ENCODE peak calls at places on chromosome 7, in ten cellular contexts. One of them, this sample, is unnamed.
A peak's percentile ranks its signal among the peaks of the same experiment; 100 is the strongest.

GRCh38 chr7:36663481-36663880 is 60.8 kb downstream of the AOAH start:
- DNase-seq in prostate gland: no peak
- DNase-seq in sigmoid colon: no peak
- DNase-seq in heart left ventricle: no peak
- DNase-seq in transverse colon: no peak
- DNase-seq in suprapubic skin: no peak
- DNase-seq in ovary: no peak
- DNase-seq in gastrocnemius medialis: no peak
- DNase-seq in IMR-90: peak; percentile 29
- DNase-seq in A549: no peak
- DNase-seq in this sample: no peak

GRCh38 chr7:94391716-94392390 is 2.8 kb upstream of the COL1A2 start:
- DNase-seq in heart left ventricle: peak; percentile 42
- DNase-seq in prostate gland: no peak
- DNase-seq in suprapubic skin: no peak
- DNase-seq in transverse colon: no peak
- DNase-seq in ovary: peak; percentile 55
- DNase-seq in A549: no peak
- DNase-seq in IMR-90: peak; percentile 88
- DNase-seq in gastrocnemius medialis: no peak
- DNase-seq in sigmoid colon: no peak
- DNase-seq in this sample: no peak

GRCh38 chr7:69701241-69701741 is 103.0 kb downstream of the AUTS2 start:
- DNase-seq in transverse colon: no peak
- DNase-seq in sigmoid colon: no peak
- DNase-seq in prostate gland: no peak
- DNase-seq in ovary: no peak
- DNase-seq in gastrocnemius medialis: no peak
- DNase-seq in suprapubic skin: no peak
- DNase-seq in IMR-90: no peak
- DNase-seq in A549: no peak
- DNase-seq in heart left ventricle: no peak
- DNase-seq in this sample: no peak

GRCh38 chr7:132739271-132739955 is 163.1 kb upstream of the PLXNA4 start:
- DNase-seq in ovary: peak; percentile 16
- DNase-seq in IMR-90: peak; percentile 93
- DNase-seq in transverse colon: no peak
- DNase-seq in heart left ventricle: peak; percentile 45
- DNase-seq in prostate gland: no peak
- DNase-seq in sigmoid colon: no peak
- DNase-seq in suprapubic skin: no peak
- DNase-seq in gastrocnemius medialis: peak; percentile 40
- DNase-seq in A549: peak; percentile 38
- DNase-seq in this sample: no peak

GRCh38 chr7:29859491-29860180 is 53.3 kb downstream of the WIPF3 start:
- DNase-seq in suprapubic skin: no peak
- DNase-seq in ovary: no peak
- DNase-seq in IMR-90: no peak
- DNase-seq in A549: no peak
- DNase-seq in prostate gland: no peak
- DNase-seq in transverse colon: no peak
- DNase-seq in gastrocnemius medialis: no peak
- DNase-seq in sigmoid colon: no peak
- DNase-seq in heart left ventricle: no peak
- DNase-seq in this sample: no peak

GRCh38 chr7:29345590-29345989 is 151.0 kb downstream of the CHN2 start:
- DNase-seq in sigmoid colon: no peak
- DNase-seq in gastrocnemius medialis: no peak
- DNase-seq in heart left ventricle: peak; percentile 37
- DNase-seq in transverse colon: peak; percentile 41
- DNase-seq in IMR-90: no peak
- DNase-seq in prostate gland: peak; percentile 31
- DNase-seq in ovary: peak; percentile 28
- DNase-seq in A549: no peak
- DNase-seq in suprapubic skin: no peak
- DNase-seq in this sample: peak; percentile 61

GRCh38 chr7:78499966-78500365 is 701.4 kb downstream of the PHTF2 start:
- DNase-seq in suprapubic skin: no peak
- DNase-seq in heart left ventricle: no peak
- DNase-seq in gastrocnemius medialis: no peak
- DNase-seq in IMR-90: peak; percentile 44
- DNase-seq in A549: no peak
- DNase-seq in prostate gland: no peak
- DNase-seq in sigmoid colon: no peak
- DNase-seq in transverse colon: no peak
- DNase-seq in ovary: no peak
- DNase-seq in this sample: no peak

GRCh38 chr7:125424721-125425120 is 495.1 kb upstream of the POT1 start:
- DNase-seq in ovary: no peak
- DNase-seq in heart left ventricle: no peak
- DNase-seq in gastrocnemius medialis: no peak
- DNase-seq in A549: no peak
- DNase-seq in transverse colon: no peak
- DNase-seq in suprapubic skin: no peak
- DNase-seq in prostate gland: no peak
- DNase-seq in IMR-90: no peak
- DNase-seq in sigmoid colon: no peak
- DNase-seq in this sample: no peak

GRCh38 chr7:140674356-140674800 is 1.6 kb downstream of the ADCK2 start:
- DNase-seq in gastrocnemius medialis: no peak
- DNase-seq in sigmoid colon: peak; percentile 40
- DNase-seq in ovary: no peak
- DNase-seq in transverse colon: peak; percentile 42
- DNase-seq in suprapubic skin: peak; percentile 56
- DNase-seq in prostate gland: no peak
- DNase-seq in A549: no peak
- DNase-seq in IMR-90: no peak
- DNase-seq in heart left ventricle: no peak
- DNase-seq in this sample: peak; percentile 43

GRCh38 chr7:140672382-140673062 is at the start of gene ADCK2:
- DNase-seq in heart left ventricle: peak; percentile 72
- DNase-seq in prostate gland: peak; percentile 59
- DNase-seq in gastrocnemius medialis: peak; percentile 22
- DNase-seq in ovary: peak; percentile 72
- DNase-seq in sigmoid colon: peak; percentile 67
- DNase-seq in A549: peak; percentile 86
- DNase-seq in suprapubic skin: peak; percentile 75
- DNase-seq in IMR-90: no peak
- DNase-seq in transverse colon: peak; percentile 74
- DNase-seq in this sample: peak; percentile 74

GRCh38 chr7:140673770-140674155 is 1.0 kb downstream of the ADCK2 start:
- DNase-seq in ovary: no peak
- DNase-seq in heart left ventricle: no peak
- DNase-seq in IMR-90: no peak
- DNase-seq in sigmoid colon: peak; percentile 72
- DNase-seq in gastrocnemius medialis: no peak
- DNase-seq in transverse colon: no peak
- DNase-seq in prostate gland: no peak
- DNase-seq in suprapubic skin: no peak
- DNase-seq in A549: no peak
- DNase-seq in this sample: peak; percentile 30

GRCh38 chr7:140671966-140672365 is 779 bp upstream of the ADCK2 start:
- DNase-seq in ovary: no peak
- DNase-seq in suprapubic skin: peak; percentile 55
- DNase-seq in heart left ventricle: no peak
- DNase-seq in sigmoid colon: peak; percentile 48
- DNase-seq in A549: no peak
- DNase-seq in prostate gland: no peak
- DNase-seq in transverse colon: no peak
- DNase-seq in gastrocnemius medialis: no peak
- DNase-seq in IMR-90: no peak
- DNase-seq in this sample: peak; percentile 44

DNA sequence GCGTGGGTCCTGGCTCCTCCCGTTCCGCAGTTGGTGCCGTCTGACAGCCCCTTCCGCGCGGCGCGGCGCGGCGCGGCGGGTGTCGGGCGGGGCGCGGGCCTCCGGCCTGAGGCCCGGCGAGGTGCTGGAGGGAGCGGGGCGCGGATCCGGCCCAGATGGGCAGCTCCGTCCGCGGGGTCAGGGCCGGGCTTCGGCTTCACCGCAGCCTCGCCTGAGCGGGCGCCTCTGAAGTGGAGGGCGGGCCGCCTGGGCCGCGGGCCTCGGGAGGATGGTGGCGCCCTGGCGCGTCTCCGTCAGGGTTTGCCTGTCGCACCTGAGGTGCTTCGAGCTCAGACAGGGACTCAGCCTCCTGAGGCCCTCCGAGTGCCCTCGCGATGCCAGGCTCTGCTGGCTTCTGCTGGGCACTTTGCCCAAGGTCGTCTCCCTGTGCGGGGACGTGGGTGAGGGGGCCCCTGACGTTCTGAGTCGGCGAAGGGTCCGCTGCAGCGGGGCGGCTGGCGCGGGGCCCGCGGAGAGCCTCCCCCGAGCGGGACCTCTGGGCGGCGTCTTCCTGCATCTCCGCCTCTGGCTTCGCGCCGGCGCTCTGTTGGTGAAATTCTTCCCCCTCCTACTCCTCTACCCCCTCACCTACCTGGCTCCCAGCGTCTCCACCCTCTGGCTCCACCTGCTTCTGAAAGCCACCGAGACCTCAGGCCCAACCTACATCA is 471 bp downstream of the ADCK2 start:
- DNase-seq in ovary: peak; percentile 78
- DNase-seq in suprapubic skin: peak; percentile 77
- DNase-seq in A549: peak; percentile 61
- DNase-seq in gastrocnemius medialis: no peak
- DNase-seq in IMR-90: no peak
- DNase-seq in prostate gland: peak; percentile 73
- DNase-seq in transverse colon: peak; percentile 83
- DNase-seq in heart left ventricle: peak; percentile 61
- DNase-seq in sigmoid colon: peak; percentile 70
- DNase-seq in this sample: peak; percentile 84
- TF ChIP-seq POLR2A in ovary: no peak
- TF ChIP-seq POLR2A in suprapubic skin: no peak
- TF ChIP-seq POLR2A in A549: no peak
- TF ChIP-seq POLR2A in gastrocnemius medialis: peak; percentile 45
- TF ChIP-seq POLR2A in IMR-90: no peak
- TF ChIP-seq POLR2A in prostate gland: peak; percentile 82
- TF ChIP-seq POLR2A in transverse colon: peak; percentile 91
- TF ChIP-seq POLR2A in heart left ventricle: no peak
- TF ChIP-seq POLR2A in sigmoid colon: no peak
- TF ChIP-seq POLR2A in this sample: peak; percentile 7

DNA sequence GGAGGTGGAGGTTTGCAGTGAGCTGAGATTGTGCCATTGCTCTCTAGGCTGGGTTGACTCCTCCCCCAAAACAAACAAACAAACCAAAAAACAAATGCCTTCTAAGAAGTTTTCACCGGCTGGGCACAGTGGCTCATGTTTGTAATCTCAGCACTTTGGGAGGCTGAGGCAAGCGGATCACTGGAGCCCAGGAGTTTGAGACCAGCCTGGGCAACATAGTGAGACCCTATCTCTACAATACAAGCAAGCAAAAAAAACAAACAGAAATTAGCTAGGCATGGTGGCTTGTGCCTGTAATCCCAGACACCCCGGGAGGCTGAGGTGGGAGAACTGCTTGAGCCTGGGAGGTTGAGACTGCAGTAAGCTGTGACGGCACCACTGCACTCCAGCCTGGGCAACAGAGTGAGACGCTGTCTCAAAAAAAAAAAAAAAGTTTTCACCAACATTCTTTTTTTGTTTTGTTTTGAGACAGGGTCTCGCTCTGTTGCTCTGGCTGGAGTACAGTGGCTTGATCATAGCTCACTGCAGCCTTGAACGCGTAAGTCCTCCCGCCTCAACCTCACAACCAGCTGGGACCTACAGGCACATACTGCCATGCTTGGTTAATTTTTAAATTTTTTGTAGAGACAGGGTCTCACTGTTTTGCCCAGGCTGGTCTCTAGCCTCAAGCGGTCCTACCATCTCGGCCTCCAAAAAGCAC is 1.3 kb upstream of the ZAN start:
- DNase-seq in A549: no peak
- DNase-seq in suprapubic skin: no peak
- DNase-seq in ovary: no peak
- DNase-seq in IMR-90: no peak
- DNase-seq in sigmoid colon: no peak
- DNase-seq in transverse colon: no peak
- DNase-seq in heart left ventricle: no peak
- DNase-seq in prostate gland: no peak
- DNase-seq in gastrocnemius medialis: no peak
- DNase-seq in this sample: no peak
- H3K4me3 ChIP-seq in A549: no peak overlapping the region
- H3K4me3 ChIP-seq in suprapubic skin: no peak overlapping the region
- H3K4me3 ChIP-seq in ovary: no peak overlapping the region
- H3K4me3 ChIP-seq in IMR-90: no peak overlapping the region
- H3K4me3 ChIP-seq in sigmoid colon: no peak overlapping the region
- H3K4me3 ChIP-seq in transverse colon: no peak overlapping the region
- H3K4me3 ChIP-seq in heart left ventricle: no peak overlapping the region
- H3K4me3 ChIP-seq in prostate gland: no peak overlapping the region
- H3K4me3 ChIP-seq in gastrocnemius medialis: no peak overlapping the region
- H3K4me3 ChIP-seq in this sample: no peak overlapping the region

DNA sequence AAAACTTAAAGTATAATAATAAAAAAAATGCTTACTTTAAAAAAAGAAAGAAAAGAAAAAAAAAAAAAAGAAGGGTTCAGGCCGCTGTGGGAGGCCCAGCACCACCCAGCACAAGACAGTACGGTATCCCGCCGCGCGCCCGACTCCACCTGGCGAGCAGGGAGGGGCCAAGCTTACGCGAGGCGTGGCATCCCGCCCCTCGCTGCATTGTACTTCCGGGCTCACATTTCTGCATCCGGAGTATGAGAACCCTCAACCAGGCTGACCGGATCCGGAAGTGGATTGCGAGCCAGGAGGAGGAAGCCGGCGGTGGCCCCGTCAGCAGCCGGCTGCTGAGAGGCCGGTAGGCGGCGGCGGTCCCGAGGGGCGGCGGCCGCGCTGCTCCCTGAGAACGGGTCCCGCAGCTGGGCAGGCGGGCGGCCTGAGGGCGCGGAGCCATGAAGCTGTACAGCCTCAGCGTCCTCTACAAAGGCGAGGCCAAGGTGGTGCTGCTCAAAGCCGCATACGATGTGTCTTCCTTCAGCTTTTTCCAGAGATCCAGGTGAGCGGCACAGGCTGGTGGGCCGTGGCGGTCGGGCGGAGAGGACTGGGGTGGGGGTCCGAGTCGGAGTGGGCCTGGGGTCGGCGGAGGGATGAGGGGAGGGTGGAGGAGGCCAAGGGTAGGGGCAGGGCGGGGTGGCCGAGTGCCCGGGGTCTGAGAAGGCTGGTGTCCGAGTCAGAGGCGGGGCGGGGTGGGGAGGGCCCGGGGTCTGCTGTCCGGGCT is at the start of gene YKT6:
- DNase-seq in IMR-90: peak; percentile 93
- DNase-seq in suprapubic skin: peak; percentile 96
- DNase-seq in heart left ventricle: peak; percentile 95
- DNase-seq in ovary: peak; percentile 88
- DNase-seq in gastrocnemius medialis: peak; percentile 93
- DNase-seq in transverse colon: peak; percentile 96
- DNase-seq in prostate gland: peak; percentile 96
- DNase-seq in A549: peak; percentile 100
- DNase-seq in sigmoid colon: peak; percentile 97
- DNase-seq in this sample: peak; percentile 94
- TF ChIP-seq POLR2A in IMR-90: peak; percentile 88
- TF ChIP-seq POLR2A in suprapubic skin: peak; percentile 63
- TF ChIP-seq POLR2A in heart left ventricle: no peak
- TF ChIP-seq POLR2A in ovary: peak; percentile 45
- TF ChIP-seq POLR2A in gastrocnemius medialis: peak; percentile 92
- TF ChIP-seq POLR2A in transverse colon: peak; percentile 82
- TF ChIP-seq POLR2A in prostate gland: peak; percentile 48
- TF ChIP-seq POLR2A in A549: peak; percentile 83
- TF ChIP-seq POLR2A in sigmoid colon: peak; percentile 63
- TF ChIP-seq POLR2A in this sample: peak; percentile 90

DNA sequence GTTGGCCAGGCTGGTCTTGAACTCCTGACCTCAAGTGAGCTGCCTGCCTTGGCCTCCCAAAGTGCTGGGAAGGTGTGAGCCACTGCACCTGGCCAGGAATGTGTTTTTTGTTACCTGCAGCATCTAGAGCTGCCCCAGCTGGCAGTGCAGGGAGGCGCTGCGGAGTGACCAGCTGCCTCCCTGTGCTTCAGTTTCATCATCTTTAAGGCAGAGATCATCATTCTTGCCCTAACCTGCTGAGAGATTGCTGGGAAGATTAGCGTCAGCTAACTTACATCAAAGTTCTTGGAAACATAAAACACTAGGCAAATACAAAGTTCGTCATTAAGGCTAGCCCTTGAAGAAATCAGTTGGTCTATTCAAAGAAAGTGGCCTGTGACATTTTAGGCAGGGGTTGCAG is 2.3 kb downstream of the ZNF282 start:
- DNase-seq in sigmoid colon: peak; percentile 11
- DNase-seq in suprapubic skin: no peak
- DNase-seq in prostate gland: no peak
- DNase-seq in A549: no peak
- DNase-seq in gastrocnemius medialis: no peak
- DNase-seq in heart left ventricle: no peak
- DNase-seq in transverse colon: no peak
- DNase-seq in ovary: no peak
- DNase-seq in IMR-90: no peak
- DNase-seq in this sample: no peak
- H3K4me3 ChIP-seq in sigmoid colon: no peak overlapping the region
- H3K4me3 ChIP-seq in suprapubic skin: no peak overlapping the region
- H3K4me3 ChIP-seq in prostate gland: no peak overlapping the region
- H3K4me3 ChIP-seq in A549: no peak overlapping the region
- H3K4me3 ChIP-seq in gastrocnemius medialis: no peak overlapping the region
- H3K4me3 ChIP-seq in heart left ventricle: no peak overlapping the region
- H3K4me3 ChIP-seq in transverse colon: no peak overlapping the region
- H3K4me3 ChIP-seq in ovary: no peak overlapping the region
- H3K4me3 ChIP-seq in IMR-90: no peak overlapping the region
- H3K4me3 ChIP-seq in this sample: no peak overlapping the region

This sample was measured in Peyer's patch.